ENCODE peak calls at places on chromosomes 11 and 22, in five cellular contexts. U, T, N, D and E are unnamed samples.
A peak's percentile ranks its signal among the peaks of the same experiment; 100 is the strongest.

GRCh38 chr11:123624974-123625373 is 29.4 kb downstream of the SCN3B start:
- DNase-seq in U (no peak), T (no peak), N (no peak), D (no peak), E (no peak)

GRCh38 chr11:107609384-107610218 is 18.7 kb downstream of the ELMOD1 start:
- DNase-seq in U (no peak), T (no peak), N (no peak), D (no peak), E (no peak)

GRCh38 chr11:464316-464715 is 14.2 kb downstream of the PTDSS2 start:
- DNase-seq in U (no peak), T (no peak), N (no peak), D (no peak), E (no peak)

GRCh38 chr11:110478410-110478809 is 48.7 kb downstream of the FDX1 start:
- DNase-seq in U (peak; percentile 75), T (no peak), N (no peak), D (no peak), E (no peak)

GRCh38 chr22:24996420-24996952 is 44.0 kb downstream of the KIAA1671 start:
- DNase-seq in U (peak; percentile 88), T (no peak), N (no peak), D (no peak), E (no peak)

GRCh38 chr11:76666830-76667229 is 3.7 kb downstream of the LRRC32 start:
- DNase-seq in U (no peak), T (no peak), N (no peak), D (no peak), E (no peak)

GRCh38 chr22:45262931-45263789 is 21.6 kb upstream of the UPK3A start:
- DNase-seq in U (no peak), T (no peak), N (no peak), D (no peak), E (no peak)

GRCh38 chr11:63904743-63905142 is 12.2 kb downstream of the RCOR2 start:
- DNase-seq in U (no peak), T (no peak), N (no peak), D (no peak), E (no peak)

GRCh38 chr11:113504586-113504985 is 29.4 kb upstream of the DRD2 start:
- DNase-seq in U (no peak), T (no peak), N (no peak), D (no peak), E (no peak)

GRCh38 chr22:50626856-50627451 is 998 bp downstream of the ARSA start:
- DNase-seq in U (no peak), T (no peak), N (no peak), D (no peak), E (peak; percentile 63)

GRCh38 chr11:32838505-32839274 is 9.0 kb downstream of the PRRG4 start:
- DNase-seq in U (no peak), T (no peak), N (no peak), D (no peak), E (no peak)

GRCh38 chr22:24408630-24409029 is 18.8 kb upstream of the ADORA2A start:
- DNase-seq in U (no peak), T (no peak), N (no peak), D (no peak), E (no peak)

GRCh38 chr11:116955548-116955947 is 118.1 kb upstream of the APOA1 start:
- DNase-seq in U (no peak), T (no peak), N (no peak), D (no peak), E (no peak)

GRCh38 chr11:50174189-50174588 is 141.5 kb downstream of the OR4C45 start:
- DNase-seq in U (no peak), T (no peak), N (no peak), D (no peak), E (no peak)

GRCh38 chr11:119975561-119976152 is 162.3 kb downstream of the TRIM29 start:
- DNase-seq in U (peak; percentile 70), T (no peak), N (peak; percentile 88), D (no peak), E (no peak)

GRCh38 chr11:113286509-113287497 is 27.6 kb upstream of the TTC12 start:
- DNase-seq in U (no peak), T (no peak), N (no peak), D (no peak), E (no peak)

GRCh38 chr11:64897381-64898075 is 19.1 kb upstream of the EHD1 start:
- DNase-seq in U (no peak), T (no peak), N (no peak), D (no peak), E (no peak)

GRCh38 chr22:21816787-21817496 is 50.5 kb downstream of the MAPK1 start:
- DNase-seq in U (no peak), T (peak; percentile 84), N (no peak), D (peak; percentile 61), E (no peak)

GRCh38 chr11:1570896-1571759 is 943 bp downstream of the DUSP8 start:
- DNase-seq in U (no peak), T (no peak), N (no peak), D (no peak), E (no peak)

GRCh38 chr11:76551400-76551799 is 106.6 kb downstream of the EMSY start:
- DNase-seq in U (no peak), T (no peak), N (no peak), D (no peak), E (no peak)

GRCh38 chr11:30432177-30432576 is 109.3 kb downstream of the ARL14EP start:
- DNase-seq in U (no peak), T (no peak), N (no peak), D (no peak), E (no peak)

GRCh38 chr11:74035264-74035663 is 26.4 kb upstream of the UCP3 start:
- DNase-seq in U (no peak), T (no peak), N (no peak), D (no peak), E (no peak)